ENCODE peak calls at places on chromosomes 5 and 9, in five cellular contexts. One of them, this sample, is unnamed.
A peak's percentile ranks its signal among the peaks of the same experiment; 100 is the strongest.

GRCh38 chr5:15440434-15440833 is 59.5 kb upstream of the FBXL7 start:
- DNase-seq in heart left ventricle: no peak
- DNase-seq in breast epithelium: no peak
- DNase-seq in IMR-90: no peak
- DNase-seq in transverse colon: no peak
- DNase-seq in this sample: no peak

GRCh38 chr9:135579356-135579755 is 17.8 kb downstream of the PAEP start:
- DNase-seq in heart left ventricle: no peak
- DNase-seq in breast epithelium: no peak
- DNase-seq in IMR-90: no peak
- DNase-seq in transverse colon: no peak
- DNase-seq in this sample: no peak

GRCh38 chr9:89850633-89851325 is 246.0 kb downstream of the GADD45G start:
- DNase-seq in heart left ventricle: peak; percentile 58
- DNase-seq in breast epithelium: peak; percentile 15
- DNase-seq in IMR-90: peak; percentile 34
- DNase-seq in transverse colon: peak; percentile 38
- DNase-seq in this sample: peak; percentile 49

GRCh38 chr5:132179410-132179809 is 48.2 kb downstream of the P4HA2 start:
- DNase-seq in heart left ventricle: no peak
- DNase-seq in breast epithelium: no peak
- DNase-seq in IMR-90: no peak
- DNase-seq in transverse colon: no peak
- DNase-seq in this sample: no peak

GRCh38 chr5:150641006-150641570 is 628 bp downstream of the SYNPO start:
- DNase-seq in heart left ventricle: peak; percentile 76
- DNase-seq in breast epithelium: no peak
- DNase-seq in IMR-90: peak; percentile 77
- DNase-seq in transverse colon: no peak
- DNase-seq in this sample: no peak

GRCh38 chr9:128371622-128372117 is 496 bp downstream of the URM1 start:
- DNase-seq in heart left ventricle: no peak
- DNase-seq in breast epithelium: no peak
- DNase-seq in IMR-90: no peak
- DNase-seq in transverse colon: no peak
- DNase-seq in this sample: no peak

GRCh38 chr5:178119915-178120660 is 6.8 kb downstream of the N4BP3 start:
- DNase-seq in heart left ventricle: no peak
- DNase-seq in breast epithelium: no peak
- DNase-seq in IMR-90: no peak
- DNase-seq in transverse colon: no peak
- DNase-seq in this sample: no peak

GRCh38 chr5:134122530-134122929 is 8.0 kb downstream of the TCF7 start:
- DNase-seq in heart left ventricle: no peak
- DNase-seq in breast epithelium: no peak
- DNase-seq in IMR-90: no peak
- DNase-seq in transverse colon: peak; percentile 57
- DNase-seq in this sample: no peak

GRCh38 chr9:366620-367019 is 152.0 kb downstream of the DOCK8 start:
- DNase-seq in heart left ventricle: no peak
- DNase-seq in breast epithelium: no peak
- DNase-seq in IMR-90: no peak
- DNase-seq in transverse colon: no peak
- DNase-seq in this sample: no peak

GRCh38 chr5:181191526-181192336 is 13.3 kb downstream of the TRIM7 start:
- DNase-seq in heart left ventricle: peak; percentile 97
- DNase-seq in breast epithelium: peak; percentile 96
- DNase-seq in IMR-90: peak; percentile 94
- DNase-seq in transverse colon: peak; percentile 97
- DNase-seq in this sample: peak; percentile 98

GRCh38 chr9:35162605-35163315 is 951 bp downstream of the UNC13B start:
- DNase-seq in heart left ventricle: no peak
- DNase-seq in breast epithelium: no peak
- DNase-seq in IMR-90: no peak
- DNase-seq in transverse colon: no peak
- DNase-seq in this sample: no peak

GRCh38 chr5:170554566-170555267 is 50.9 kb downstream of the KCNIP1 start:
- DNase-seq in heart left ventricle: peak; percentile 46
- DNase-seq in breast epithelium: no peak
- DNase-seq in IMR-90: peak; percentile 72
- DNase-seq in transverse colon: peak; percentile 19
- DNase-seq in this sample: no peak

DNA sequence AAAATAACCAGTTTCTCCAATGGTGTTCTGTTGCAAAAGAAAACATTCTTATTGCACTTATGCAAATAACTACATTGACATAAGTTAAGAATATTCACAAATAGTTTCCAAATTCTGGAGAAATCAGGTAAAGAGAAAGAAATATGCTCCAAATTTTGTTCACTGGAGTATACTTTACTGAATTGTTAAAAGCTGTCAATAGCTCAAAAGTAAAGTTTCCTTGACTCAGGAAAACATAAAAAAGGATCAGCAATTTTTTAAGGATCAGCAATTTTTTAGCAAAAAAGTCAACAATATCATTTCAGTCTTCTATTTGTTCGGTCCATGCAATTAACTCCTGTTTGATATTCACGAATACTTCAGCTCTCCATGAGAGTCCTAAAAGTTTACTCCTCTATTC is 51.6 kb downstream of the ANXA2R start:
- DNase-seq in heart left ventricle: no peak
- DNase-seq in breast epithelium: no peak
- DNase-seq in IMR-90: no peak
- DNase-seq in transverse colon: no peak
- DNase-seq in this sample: no peak
- TF ChIP-seq POLR2A in heart left ventricle: no peak
- TF ChIP-seq POLR2A in breast epithelium: no peak
- TF ChIP-seq POLR2A in IMR-90: no peak
- TF ChIP-seq POLR2A in transverse colon: no peak
- TF ChIP-seq POLR2A in this sample: no peak

GRCh38 chr9:72352911-72353388 is 12.1 kb downstream of the ZFAND5 start:
- DNase-seq in heart left ventricle: no peak
- DNase-seq in breast epithelium: no peak
- DNase-seq in IMR-90: peak; percentile 42
- DNase-seq in transverse colon: no peak
- DNase-seq in this sample: no peak
- TF ChIP-seq POLR2A in heart left ventricle: no peak
- TF ChIP-seq POLR2A in breast epithelium: no peak
- TF ChIP-seq POLR2A in IMR-90: peak; percentile 65
- TF ChIP-seq POLR2A in transverse colon: peak; percentile 8
- TF ChIP-seq POLR2A in this sample: no peak

GRCh38 chr5:43066231-43066798 is 26.2 kb upstream of the ANXA2R start:
- DNase-seq in heart left ventricle: peak; percentile 80
- DNase-seq in breast epithelium: peak; percentile 54
- DNase-seq in IMR-90: peak; percentile 69
- DNase-seq in transverse colon: peak; percentile 85
- DNase-seq in this sample: peak; percentile 87
- TF ChIP-seq POLR2A in heart left ventricle: no peak
- TF ChIP-seq POLR2A in breast epithelium: no peak
- TF ChIP-seq POLR2A in IMR-90: peak; percentile 59
- TF ChIP-seq POLR2A in transverse colon: peak; percentile 69
- TF ChIP-seq POLR2A in this sample: no peak

GRCh38 chr9:70318002-70318401 is 59.2 kb downstream of the SMC5 start:
- DNase-seq in heart left ventricle: no peak
- DNase-seq in breast epithelium: no peak
- DNase-seq in IMR-90: no peak
- DNase-seq in transverse colon: no peak
- DNase-seq in this sample: no peak

GRCh38 chr9:70324963-70325362 is 66.2 kb downstream of the SMC5 start:
- DNase-seq in heart left ventricle: no peak
- DNase-seq in breast epithelium: no peak
- DNase-seq in IMR-90: peak; percentile 89
- DNase-seq in transverse colon: no peak
- DNase-seq in this sample: no peak

DNA sequence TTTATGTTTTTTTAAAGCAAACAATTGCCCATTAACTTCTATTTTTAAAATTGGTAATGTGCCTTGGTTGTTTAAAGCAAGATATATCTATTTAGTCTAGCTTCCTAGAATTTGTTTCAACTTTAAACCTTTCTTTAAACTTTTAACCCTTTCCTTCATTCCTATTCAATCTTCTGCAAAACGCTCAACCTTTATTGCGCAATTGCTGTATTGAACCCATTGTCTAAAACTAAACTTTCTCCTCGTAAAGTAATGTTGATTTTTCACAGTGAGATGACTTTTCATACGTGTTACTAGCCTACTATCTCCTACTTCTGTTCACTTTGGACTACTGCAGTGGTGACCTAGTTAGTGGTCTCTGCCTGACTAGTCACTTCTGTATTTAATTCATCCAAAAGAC is 63.3 kb downstream of the SMC5 start:
- DNase-seq in heart left ventricle: no peak
- DNase-seq in breast epithelium: no peak
- DNase-seq in IMR-90: no peak
- DNase-seq in transverse colon: no peak
- DNase-seq in this sample: no peak
- TF ChIP-seq POLR2A in heart left ventricle: no peak
- TF ChIP-seq POLR2A in breast epithelium: no peak
- TF ChIP-seq POLR2A in IMR-90: no peak
- TF ChIP-seq POLR2A in transverse colon: no peak
- TF ChIP-seq POLR2A in this sample: no peak

DNA sequence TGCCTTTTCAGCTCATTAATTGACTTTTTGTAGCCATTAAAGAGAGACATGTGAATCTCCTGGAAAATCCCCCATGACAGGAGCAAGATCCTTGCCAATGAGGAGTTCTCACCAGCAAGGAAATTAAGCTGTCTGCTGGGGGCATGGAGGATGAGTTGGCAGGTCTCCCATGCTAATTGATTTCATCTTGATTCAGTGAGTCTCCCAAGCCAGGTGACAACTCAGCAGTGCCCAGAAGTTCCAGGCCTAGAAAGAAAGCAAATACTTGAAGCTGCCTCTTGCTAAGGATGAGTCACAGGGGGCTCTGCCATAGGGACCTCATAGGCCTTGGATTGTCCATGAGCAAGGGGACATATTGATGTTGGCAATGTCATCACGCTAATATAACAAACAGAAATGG is 30.0 kb upstream of the ADRA1B start:
- DNase-seq in heart left ventricle: no peak
- DNase-seq in breast epithelium: no peak
- DNase-seq in IMR-90: no peak
- DNase-seq in transverse colon: no peak
- DNase-seq in this sample: no peak
- TF ChIP-seq POLR2A in heart left ventricle: no peak
- TF ChIP-seq POLR2A in breast epithelium: no peak
- TF ChIP-seq POLR2A in IMR-90: no peak
- TF ChIP-seq POLR2A in transverse colon: no peak
- TF ChIP-seq POLR2A in this sample: no peak

DNA sequence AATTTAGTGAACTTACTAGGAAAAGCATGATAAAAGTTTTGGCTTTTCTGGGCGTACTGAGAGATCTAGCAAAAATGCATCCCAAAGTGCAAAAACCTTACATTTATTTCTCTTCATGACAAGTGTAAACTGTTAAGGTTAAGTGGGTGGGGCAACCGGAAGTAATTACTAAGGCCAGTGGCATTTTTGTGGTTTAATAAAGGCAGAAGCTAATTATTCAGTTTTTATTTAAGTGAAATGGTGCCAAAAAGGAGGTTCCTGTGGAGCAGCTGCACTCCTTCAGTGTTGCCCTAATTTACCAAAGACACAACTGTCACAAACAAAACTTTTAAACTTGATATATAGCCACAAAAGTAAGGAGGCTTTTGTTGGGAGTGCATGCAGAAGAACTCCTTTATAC is 81.6 kb downstream of the NDUFS4 start:
- DNase-seq in heart left ventricle: no peak
- DNase-seq in breast epithelium: no peak
- DNase-seq in IMR-90: peak; percentile 17
- DNase-seq in transverse colon: no peak
- DNase-seq in this sample: no peak
- TF ChIP-seq POLR2A in heart left ventricle: no peak
- TF ChIP-seq POLR2A in breast epithelium: no peak
- TF ChIP-seq POLR2A in IMR-90: no peak
- TF ChIP-seq POLR2A in transverse colon: no peak
- TF ChIP-seq POLR2A in this sample: no peak

GRCh38 chr9:75019022-75019421 is 9.1 kb downstream of the CARNMT1 start:
- DNase-seq in heart left ventricle: no peak
- DNase-seq in breast epithelium: no peak
- DNase-seq in IMR-90: no peak
- DNase-seq in transverse colon: no peak
- DNase-seq in this sample: no peak
- TF ChIP-seq POLR2A in heart left ventricle: no peak
- TF ChIP-seq POLR2A in breast epithelium: no peak
- TF ChIP-seq POLR2A in IMR-90: no peak
- TF ChIP-seq POLR2A in transverse colon: no peak
- TF ChIP-seq POLR2A in this sample: no peak

GRCh38 chr9:32526042-32526706 is at the start of gene RIGI:
- DNase-seq in heart left ventricle: peak; percentile 95
- DNase-seq in breast epithelium: peak; percentile 85
- DNase-seq in IMR-90: peak; percentile 93
- DNase-seq in transverse colon: peak; percentile 94
- DNase-seq in this sample: peak; percentile 96
- TF ChIP-seq POLR2A in heart left ventricle: no peak
- TF ChIP-seq POLR2A in breast epithelium: no peak
- TF ChIP-seq POLR2A in IMR-90: peak; percentile 78
- TF ChIP-seq POLR2A in transverse colon: no peak
- TF ChIP-seq POLR2A in this sample: peak; percentile 58

GRCh38 chr5:160165137-160166068 is 46.2 kb upstream of the PWWP2A start:
- DNase-seq in heart left ventricle: peak; percentile 93
- DNase-seq in breast epithelium: peak; percentile 87
- DNase-seq in IMR-90: peak; percentile 98
- DNase-seq in transverse colon: peak; percentile 77
- DNase-seq in this sample: peak; percentile 89

GRCh38 chr5:160167623-160168165 is 48.4 kb upstream of the PWWP2A start:
- DNase-seq in heart left ventricle: no peak
- DNase-seq in breast epithelium: no peak
- DNase-seq in IMR-90: no peak
- DNase-seq in transverse colon: no peak
- DNase-seq in this sample: no peak

GRCh38 chr5:160166973-160167622 is 47.8 kb upstream of the PWWP2A start:
- DNase-seq in heart left ventricle: no peak
- DNase-seq in breast epithelium: no peak
- DNase-seq in IMR-90: no peak
- DNase-seq in transverse colon: no peak
- DNase-seq in this sample: no peak

GRCh38 chr5:160169326-160169725 is 50.1 kb upstream of the PWWP2A start:
- DNase-seq in heart left ventricle: peak; percentile 45
- DNase-seq in breast epithelium: no peak
- DNase-seq in IMR-90: peak; percentile 97
- DNase-seq in transverse colon: no peak
- DNase-seq in this sample: no peak

DNA sequence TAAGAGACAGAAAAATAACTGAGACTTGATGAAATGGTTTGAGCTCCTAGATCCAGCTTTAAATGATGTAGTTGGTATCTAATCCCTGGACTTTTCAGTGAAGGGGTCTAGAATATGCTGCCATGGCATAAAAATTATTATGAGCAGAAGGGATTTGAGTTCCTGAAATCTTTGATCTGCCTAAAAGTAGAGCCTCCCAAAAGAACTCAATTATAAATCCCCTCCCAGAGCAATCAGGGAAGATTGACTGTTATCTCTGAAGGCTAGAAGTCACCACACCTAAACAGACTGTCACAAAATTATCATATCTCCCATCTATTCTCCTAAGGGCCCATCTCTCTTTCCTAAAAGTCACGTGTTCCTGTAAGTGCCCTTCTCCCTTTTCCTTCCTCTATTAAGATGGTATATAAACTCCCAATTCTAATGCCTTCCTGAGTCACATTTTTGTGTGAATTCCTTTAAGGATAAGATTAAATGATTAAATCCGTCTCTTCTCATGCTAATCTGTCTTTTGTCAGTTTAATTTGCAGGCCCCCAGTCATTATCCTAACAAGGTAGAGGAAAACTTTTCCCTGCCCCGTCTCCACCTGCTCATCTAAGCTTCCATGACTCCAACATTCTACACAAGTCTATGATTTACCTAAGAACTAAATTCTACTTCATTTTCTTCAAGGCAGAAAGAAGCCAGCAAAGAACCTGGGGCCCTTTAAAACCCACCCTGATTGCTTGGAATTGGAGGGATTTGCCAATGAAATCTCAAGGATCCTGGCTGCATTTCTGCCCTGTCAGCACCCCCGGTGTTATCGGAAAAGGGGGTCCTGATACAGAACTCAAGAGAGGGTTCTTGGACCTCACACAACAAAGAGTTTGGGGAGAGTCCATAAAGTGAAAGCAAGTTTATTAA is 47.1 kb upstream of the PWWP2A start:
- DNase-seq in heart left ventricle: no peak
- DNase-seq in breast epithelium: no peak
- DNase-seq in IMR-90: no peak
- DNase-seq in transverse colon: no peak
- DNase-seq in this sample: no peak
- TF ChIP-seq POLR2A in heart left ventricle: no peak
- TF ChIP-seq POLR2A in breast epithelium: no peak
- TF ChIP-seq POLR2A in IMR-90: no peak
- TF ChIP-seq POLR2A in transverse colon: no peak
- TF ChIP-seq POLR2A in this sample: no peak